ENCODE peak calls at places on chromosomes 11 and 22, in five cellular contexts. H, J, X, V and R are unnamed samples. For H3K27me3, the result is how much of the 10 kb centered on the place peaks cover.

GRCh38 chr11:96290631-96291030 is 52.4 kb downstream of the MAML2 start:
- DNase-seq in H (no peak), J (no peak), X (no peak), V (no peak), R (no peak)

GRCh38 chr11:107182983-107183382 is 164.7 kb upstream of the GUCY1A2 start:
- DNase-seq in H (no peak), J (no peak), X (no peak), V (no peak), R (no peak)

GRCh38 chr11:121634889-121635288 is 182.1 kb upstream of the SORL1-AS1 start:
- DNase-seq in H (peak), J (peak), X (no peak), V (no peak), R (no peak)

GRCh38 chr11:11982975-11983374 is 25.5 kb downstream of the DKK3 start:
- DNase-seq in H (no peak), J (peak), X (no peak), V (no peak), R (no peak)

GRCh38 chr11:95354304-95354703 is 123.3 kb upstream of the SESN3 start:
- DNase-seq in H (no peak), J (no peak), X (no peak), V (no peak), R (no peak)

GRCh38 chr11:64868904-64869570 is 9.4 kb downstream of the EHD1 start:
- DNase-seq in H (peak), J (peak), X (no peak), V (no peak), R (no peak)

GRCh38 chr11:27717377-27717776 is 17.1 kb upstream of the BDNF start:
- DNase-seq in H (peak), J (no peak), X (no peak), V (no peak), R (no peak)

GRCh38 chr11:2382927-2383822 is 6.1 kb downstream of the CD81 start:
- DNase-seq in H (peak), J (peak), X (peak), V (no peak), R (peak)

GRCh38 chr22:26239561-26239960 is 70.3 kb downstream of the SEZ6L start:
- DNase-seq in H (no peak), J (no peak), X (no peak), V (no peak), R (peak)

DNA sequence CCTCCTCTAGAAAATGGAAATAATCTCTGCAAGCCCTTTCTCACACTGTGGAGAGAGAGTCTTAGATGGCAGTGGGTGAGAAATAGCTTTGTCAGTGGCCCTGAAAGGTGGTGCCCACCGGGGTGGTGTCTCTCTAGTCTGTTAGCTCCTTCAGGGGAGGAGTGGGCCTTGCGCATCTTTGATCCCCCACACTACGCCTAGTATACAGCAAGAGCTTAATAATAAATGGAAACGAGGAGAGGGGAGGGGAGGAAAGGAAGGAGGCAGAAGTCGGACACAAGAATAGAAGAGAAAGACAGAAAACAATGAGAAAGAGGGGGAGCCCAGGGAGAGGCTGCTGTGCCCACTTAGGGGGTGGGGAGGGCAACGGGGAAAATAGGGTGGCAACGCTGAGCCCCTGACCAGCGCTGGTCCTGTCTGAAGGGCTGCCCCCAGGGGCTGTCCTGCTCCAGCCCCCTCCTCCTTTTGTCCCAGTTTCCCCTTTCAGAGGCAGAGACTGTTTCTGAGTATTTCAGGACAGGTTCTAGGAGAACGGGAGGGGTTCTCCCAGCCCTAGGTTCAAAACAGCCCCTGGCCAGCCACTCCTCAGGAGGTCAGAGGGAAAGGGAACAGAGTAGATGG is 1.2 kb downstream of the ARRB1 start:
- DNase-seq in H (no peak), J (no peak), X (no peak), V (no peak), R (no peak)
- H2BK120ac ChIP-seq in H (no peak), J (peak), X (peak), V (no peak), R (no peak)

GRCh38 chr11:115499241-115499799 is 4.9 kb downstream of the CADM1 start:
- DNase-seq in H (no peak), J (no peak), X (no peak), V (no peak), R (no peak)
- H3K27me3 ChIP-seq in H (under half), J (under half), X (under half), V (under half), R (under half)

GRCh38 chr11:13680501-13681264 is 12.2 kb downstream of the FAR1 start:
- DNase-seq in H (no peak), J (no peak), X (no peak), V (no peak), R (no peak)
- H3K4ac ChIP-seq in H (no peak), J (no peak), X (no peak), V (no peak), R (no peak)

DNA sequence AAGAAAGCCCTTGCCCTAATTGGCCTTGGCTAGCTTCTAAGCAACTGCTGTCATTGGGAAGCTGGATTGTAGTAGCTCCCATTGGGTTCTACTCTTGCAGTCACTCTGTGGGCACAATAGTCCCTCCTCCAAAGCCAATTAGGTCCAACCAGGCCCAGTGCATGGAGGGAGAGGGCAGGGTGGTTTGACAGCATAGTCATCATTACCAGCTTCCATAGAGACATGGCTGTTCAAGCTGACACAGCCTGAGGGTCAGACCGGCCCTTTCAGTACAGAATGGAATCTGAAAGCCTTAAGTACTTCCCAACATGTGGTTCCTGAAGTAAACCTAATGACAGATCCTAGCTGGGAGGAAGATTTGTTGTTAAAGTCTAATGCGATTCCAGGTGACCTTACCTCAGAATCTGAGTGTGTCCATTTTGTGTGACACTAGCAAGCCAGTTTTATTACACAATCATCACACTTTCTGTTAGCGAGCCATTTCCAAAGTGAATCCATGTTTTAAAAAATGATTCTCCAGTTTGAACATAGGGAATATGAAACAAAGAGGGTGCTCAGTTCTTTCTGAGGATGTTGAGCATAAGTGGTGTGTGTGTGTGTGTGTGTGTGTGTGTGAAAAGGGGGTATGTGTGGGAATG is 6.9 kb downstream of the PLET1 start:
- DNase-seq in H (peak), J (no peak), X (peak), V (no peak), R (no peak)
- H2BK120ac ChIP-seq in H (no peak), J (no peak), X (no peak), V (no peak), R (no peak)

GRCh38 chr22:45762545-45763235 is 91.1 kb downstream of the ATXN10 start:
- DNase-seq in H (no peak), J (peak), X (peak), V (no peak), R (no peak)
- H3K27me3 ChIP-seq in H (under half), J (under half), X (under half), V (under half), R (under half)

DNA sequence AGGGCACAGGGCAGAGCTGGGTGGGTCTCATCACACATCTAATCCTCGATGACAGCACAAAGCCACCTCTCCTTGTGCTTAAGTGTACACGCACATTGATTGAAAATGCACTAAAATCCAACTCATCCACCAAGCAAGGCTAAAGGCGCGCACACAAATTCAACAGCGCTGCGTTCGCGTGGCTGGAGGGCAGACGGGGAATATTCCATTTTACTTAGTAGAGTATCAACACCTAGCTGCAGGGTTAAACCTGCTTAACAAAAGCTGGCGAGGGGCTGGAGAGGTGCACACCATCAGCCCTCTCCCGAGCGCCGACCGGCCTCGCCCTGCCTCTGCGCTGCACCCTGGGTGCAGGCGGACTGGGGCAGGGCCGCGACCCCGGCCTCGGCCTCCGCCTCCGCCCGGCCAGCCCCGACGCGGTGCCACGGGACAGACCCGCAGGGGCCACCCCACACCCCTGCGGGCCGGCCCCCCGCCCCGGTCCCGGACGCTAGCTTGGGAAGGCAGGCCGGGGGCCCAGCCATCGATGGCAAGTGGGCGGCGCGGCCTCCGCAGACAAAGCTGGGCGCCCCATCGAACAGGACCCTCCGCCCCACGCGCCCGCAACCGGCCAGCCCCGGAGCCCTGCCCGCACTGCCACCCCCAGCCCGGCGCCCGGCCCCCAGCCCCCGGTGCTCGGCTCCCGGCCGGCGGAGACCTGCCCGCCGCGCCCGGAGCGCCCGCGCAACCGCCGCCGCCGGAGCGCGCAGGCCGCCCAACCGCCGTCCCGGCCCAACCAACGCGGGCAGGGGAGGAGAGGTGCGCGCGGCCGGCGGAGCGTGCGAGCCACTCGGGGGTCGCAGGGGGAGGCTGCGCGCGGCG is 914 bp downstream of the PRDM10 start:
- DNase-seq in H (peak), J (peak), X (peak), V (peak), R (peak)
- H3K4ac ChIP-seq in H (peak), J (peak), X (peak), V (peak), R (no peak)